ENCODE peak calls at places on chromosomes 2 and 18, in ten cellular contexts. M is aorta; I is Panc1; O is activated CD8-positive, alpha-beta T cell treated with anti-CD3 and anti-CD28 coated beads, Interleukin-2, amount 10 ng/mL, durations not matched to agents 7 days and 5 days; B is activated naive CD4-positive, alpha-beta T cell treated with anti-CD3 and anti-CD28 coated beads, Interleukin-2, amount 50 U/mL, for 16 hours; X is glutamatergic neuron; V is kidney; J is activated T-helper 1 cell treated with anti-CD3 and anti-CD28 coated beads, Interleukin-12 subunit alpha, Interleukin-12 subunit beta, Interleukin-2, Interleukin-4 antibody, amounts not matched to agents 30 ng/mL and 10 ng/mL and 1 ng/mL, durations not matched to agents 14 hours and 24 hours and 36 hours; E is NCI-H187; L is HTR-8/SVneo. Q is an unnamed sample.

GRCh38 chr18:36107477-36107876 is 21.7 kb downstream of the SLC39A6 start:
- DNase-seq in M (no peak), I (no peak), O (no peak), B (no peak), X (no peak), V (no peak), J (no peak), E (no peak), L (no peak), Q (no peak)

GRCh38 chr18:79749251-79750191 is 48.2 kb upstream of the KCNG2 start:
- DNase-seq in M (peak), I (no peak), O (no peak), B (no peak), X (peak), V (peak), J (no peak), E (no peak), L (no peak), Q (no peak)

GRCh38 chr2:199452200-199452990 is 5.3 kb downstream of the SATB2 start:
- DNase-seq in M (no peak), I (no peak), O (no peak), B (no peak), X (no peak), V (no peak), J (no peak), E (no peak), L (no peak), Q (no peak)

GRCh38 chr2:225598922-225599321 is 199.4 kb downstream of the NYAP2 start:
- DNase-seq in M (no peak), I (no peak), O (no peak), B (no peak), X (no peak), V (no peak), J (no peak), E (no peak), L (no peak), Q (no peak)

GRCh38 chr2:238589591-238590460 is 163.1 kb downstream of the ASB1 start:
- DNase-seq in M (no peak), I (no peak), O (no peak), B (no peak), X (no peak), V (no peak), J (no peak), E (no peak), L (no peak), Q (no peak)

GRCh38 chr2:75569546-75569945 is 8.8 kb upstream of the EVA1A start:
- DNase-seq in M (no peak), I (no peak), O (no peak), B (no peak), X (no peak), V (no peak), J (no peak), E (no peak), L (no peak), Q (no peak)

GRCh38 chr2:215002500-215002899 is 135.9 kb downstream of the ABCA12 start:
- DNase-seq in M (no peak), I (peak), O (no peak), B (no peak), X (no peak), V (no peak), J (no peak), E (no peak), L (peak), Q (peak)

GRCh38 chr18:53754154-53754553 is 470.3 kb downstream of the MBD2 start:
- DNase-seq in M (no peak), I (no peak), O (no peak), B (no peak), X (no peak), V (no peak), J (no peak), E (no peak), L (no peak), Q (no peak)

GRCh38 chr2:62038980-62039771 is 133.7 kb downstream of the COMMD1 start:
- DNase-seq in M (no peak), I (no peak), O (peak), B (no peak), X (no peak), V (no peak), J (no peak), E (no peak), L (no peak), Q (no peak)

Q was measured in BE2C.